ENCODE peak calls at places on chromosome 18, in five cellular contexts. S, N, I, D and O are unnamed samples.

GRCh38 chr18:46174317-46175039 is 70.3 kb downstream of the HAUS1 start:
- DNase-seq in I (peak; percentile 54), S (peak; percentile 26), N (peak; percentile 26), D (no peak), O (peak; percentile 45)

GRCh38 chr18:8001711-8002110 is 434.6 kb downstream of the PTPRM start:
- DNase-seq in I (no peak), N (no peak), S (no peak), D (no peak), O (no peak)

GRCh38 chr18:48721308-48721707 is 182.5 kb downstream of the CTIF start:
- DNase-seq in N (no peak), I (peak; percentile 25), S (no peak), D (no peak), O (peak; percentile 23)

GRCh38 chr18:8835556-8835955 is 130.2 kb downstream of the MTCL1 start:
- DNase-seq in D (no peak), N (no peak), S (no peak), I (no peak), O (peak; percentile 70)

GRCh38 chr18:36349552-36349951 is 52.0 kb downstream of the FHOD3 start:
- DNase-seq in N (no peak), D (no peak), S (no peak), I (no peak), O (no peak)

GRCh38 chr18:79511271-79511670 is 115.5 kb downstream of the NFATC1 start:
- DNase-seq in N (no peak), I (no peak), D (no peak), S (no peak), O (no peak)

GRCh38 chr18:78982186-78982585 is 2.6 kb downstream of the SALL3 start:
- DNase-seq in N (no peak), I (no peak), D (no peak), S (no peak), O (no peak)

GRCh38 chr18:23635283-23636040 is 27.2 kb downstream of the ANKRD29 start:
- DNase-seq in D (peak; percentile 77), N (no peak), I (no peak), S (no peak), O (no peak)

GRCh38 chr18:74063023-74063422 is 84.6 kb downstream of the FBXO15 start:
- DNase-seq in D (no peak), N (no peak), S (no peak), I (no peak), O (no peak)

GRCh38 chr18:44107187-44107586 is 573.5 kb upstream of the SETBP1 start:
- DNase-seq in I (no peak), D (no peak), S (no peak), N (no peak), O (no peak)

GRCh38 chr18:12015697-12016062 is 34.4 kb downstream of the IMPA2 start:
- DNase-seq in S (no peak), N (no peak), D (no peak), I (no peak), O (peak; percentile 89)

GRCh38 chr18:10378688-10379465 is 75.6 kb upstream of the APCDD1 start:
- DNase-seq in D (no peak), N (no peak), I (no peak), S (no peak), O (no peak)

GRCh38 chr18:53780666-53781065 is 443.8 kb downstream of the MBD2 start:
- DNase-seq in N (no peak), S (no peak), D (no peak), I (no peak), O (no peak)

GRCh38 chr18:32998921-32999320 is 226.1 kb upstream of the KLHL14 start:
- DNase-seq in S (no peak), N (no peak), I (no peak), D (no peak), O (no peak)

GRCh38 chr18:3499498-3499897 is 49.5 kb downstream of the TGIF1 start:
- DNase-seq in N (no peak), S (no peak), I (no peak), D (no peak), O (no peak)

GRCh38 chr18:4068552-4069158 is 386.5 kb downstream of the DLGAP1 start:
- DNase-seq in S (no peak), N (no peak), I (peak; percentile 72), D (peak; percentile 51), O (peak; percentile 48)